ENCODE peak calls at places on chromosomes 12 and 14, in nine cellular contexts. F is substantia nigra; O is A549; Q is RWPE1; J is upper lobe of left lung; G is neuronal stem cell; L is CD8-positive, alpha-beta T cell; X is suprapubic skin; T is CD8-positive, alpha-beta memory T cell. S is an unnamed sample.
A peak's percentile ranks its signal among the peaks of the same experiment; 100 is the strongest.

GRCh38 chr12:120013659-120014380 is 24.8 kb downstream of the BICDL1 start:
- DNase-seq in L (peak; percentile 45), F (no peak), X (no peak), Q (peak; percentile 54), G (no peak), T (peak; percentile 85), O (peak; percentile 29), J (no peak), S (no peak)

GRCh38 chr12:15212877-15213276 is 8.3 kb downstream of the RERG start:
- DNase-seq in J (no peak), O (no peak), T (no peak), X (no peak), L (no peak), F (no peak), G (no peak), Q (no peak), S (no peak)

GRCh38 chr12:14910090-14910915 is 24.6 kb upstream of the MGP start:
- DNase-seq in O (no peak), J (no peak), Q (peak; percentile 22), X (no peak), F (no peak), T (no peak), G (no peak), L (no peak), S (peak; percentile 56)

GRCh38 chr14:65352964-65353530 is 59.5 kb upstream of the FUT8 start:
- DNase-seq in L (no peak), T (no peak), F (no peak), O (peak; percentile 47), G (no peak), Q (peak; percentile 71), X (no peak), J (no peak), S (no peak)

GRCh38 chr12:109604132-109604585 is 30.6 kb downstream of the MVK start:
- DNase-seq in F (no peak), O (no peak), Q (no peak), G (no peak), T (no peak), J (no peak), L (no peak), X (no peak), S (no peak)

GRCh38 chr14:96205994-96206392 is 1.4 kb downstream of the BDKRB2 start:
- DNase-seq in L (no peak), Q (no peak), O (no peak), T (no peak), F (no peak), J (no peak), X (no peak), G (no peak), S (no peak)

GRCh38 chr12:1474567-1475153 is 119.7 kb downstream of the FBXL14 start:
- DNase-seq in G (peak; percentile 48), O (no peak), Q (peak; percentile 19), F (no peak), T (no peak), X (no peak), J (no peak), L (no peak), S (no peak)

GRCh38 chr12:43969882-43970281 is 134.0 kb downstream of the TMEM117 start:
- DNase-seq in Q (peak; percentile 47), J (no peak), F (no peak), L (no peak), T (no peak), X (no peak), G (no peak), O (no peak), S (peak; percentile 61)

GRCh38 chr14:71237556-71237955 is 330.3 kb downstream of the PCNX1 start:
- DNase-seq in F (no peak), L (no peak), X (no peak), G (no peak), Q (no peak), O (no peak), J (no peak), T (no peak), S (no peak)

GRCh38 chr12:67811437-67812361 is 163.2 kb downstream of the DYRK2 start:
- DNase-seq in O (no peak), Q (peak; percentile 49), G (no peak), F (no peak), J (no peak), X (no peak), T (no peak), L (no peak), S (peak; percentile 90)

GRCh38 chr14:106044949-106045596 is 518.7 kb downstream of the TMEM121 start:
- DNase-seq in F (no peak), G (no peak), X (no peak), T (peak; percentile 67), J (peak; percentile 59), Q (no peak), O (peak; percentile 19), L (peak; percentile 82), S (no peak)

GRCh38 chr12:22275847-22276246 is 58.7 kb downstream of the ST8SIA1 start:
- DNase-seq in Q (peak; percentile 85), L (no peak), O (peak; percentile 13), T (no peak), J (peak; percentile 56), G (no peak), F (no peak), X (peak; percentile 94), S (peak; percentile 91)

DNA sequence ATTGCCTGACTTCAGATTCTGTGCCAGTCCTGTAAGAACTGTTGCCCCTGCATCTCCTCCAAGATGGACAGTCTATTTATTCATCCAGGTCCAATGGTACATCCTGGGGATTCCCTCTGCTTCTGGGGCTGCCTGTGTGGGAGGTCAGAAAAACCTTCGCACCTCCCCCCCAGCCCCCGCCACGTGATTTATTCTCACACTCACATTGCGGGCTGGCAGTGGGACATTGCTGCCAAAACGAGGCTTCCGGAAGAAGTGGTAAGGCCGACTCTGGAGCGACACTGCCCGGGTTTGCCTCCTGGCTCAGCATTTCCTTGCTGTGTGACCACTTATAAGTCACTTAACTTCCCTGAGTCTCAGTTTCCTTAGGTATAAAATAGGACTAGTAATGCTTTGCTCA is 5.9 kb upstream of the RTL1 start:
- DNase-seq in L (no peak), J (no peak), T (no peak), O (no peak), F (no peak), Q (no peak), X (no peak), G (no peak), S (no peak)
- H3K27ac ChIP-seq in L (no peak overlapping the region), J (no peak overlapping the region), T (no peak overlapping the region), O (no peak overlapping the region), F (no peak overlapping the region), Q (no peak overlapping the region), X (no peak overlapping the region), G (no peak overlapping the region), S (no peak overlapping the region)

GRCh38 chr12:113202300-113203075 is 17.0 kb downstream of the RITA1 start:
- DNase-seq in T (no peak), J (no peak), L (no peak), G (no peak), O (no peak), F (no peak), X (no peak), Q (no peak), S (no peak)

GRCh38 chr12:113201187-113202177 is 16.0 kb downstream of the RITA1 start:
- DNase-seq in G (no peak), T (no peak), Q (no peak), O (no peak), F (no peak), X (no peak), J (no peak), L (no peak), S (no peak)

GRCh38 chr12:113207621-113208040 is 13.6 kb upstream of the TPCN1 start:
- DNase-seq in J (no peak), X (no peak), G (no peak), L (peak; percentile 28), O (no peak), T (peak; percentile 34), Q (no peak), F (no peak), S (no peak)

GRCh38 chr12:113204806-113205205 is 16.5 kb upstream of the TPCN1 start:
- DNase-seq in G (no peak), O (no peak), L (no peak), X (no peak), J (no peak), Q (no peak), F (no peak), T (no peak), S (no peak)

DNA sequence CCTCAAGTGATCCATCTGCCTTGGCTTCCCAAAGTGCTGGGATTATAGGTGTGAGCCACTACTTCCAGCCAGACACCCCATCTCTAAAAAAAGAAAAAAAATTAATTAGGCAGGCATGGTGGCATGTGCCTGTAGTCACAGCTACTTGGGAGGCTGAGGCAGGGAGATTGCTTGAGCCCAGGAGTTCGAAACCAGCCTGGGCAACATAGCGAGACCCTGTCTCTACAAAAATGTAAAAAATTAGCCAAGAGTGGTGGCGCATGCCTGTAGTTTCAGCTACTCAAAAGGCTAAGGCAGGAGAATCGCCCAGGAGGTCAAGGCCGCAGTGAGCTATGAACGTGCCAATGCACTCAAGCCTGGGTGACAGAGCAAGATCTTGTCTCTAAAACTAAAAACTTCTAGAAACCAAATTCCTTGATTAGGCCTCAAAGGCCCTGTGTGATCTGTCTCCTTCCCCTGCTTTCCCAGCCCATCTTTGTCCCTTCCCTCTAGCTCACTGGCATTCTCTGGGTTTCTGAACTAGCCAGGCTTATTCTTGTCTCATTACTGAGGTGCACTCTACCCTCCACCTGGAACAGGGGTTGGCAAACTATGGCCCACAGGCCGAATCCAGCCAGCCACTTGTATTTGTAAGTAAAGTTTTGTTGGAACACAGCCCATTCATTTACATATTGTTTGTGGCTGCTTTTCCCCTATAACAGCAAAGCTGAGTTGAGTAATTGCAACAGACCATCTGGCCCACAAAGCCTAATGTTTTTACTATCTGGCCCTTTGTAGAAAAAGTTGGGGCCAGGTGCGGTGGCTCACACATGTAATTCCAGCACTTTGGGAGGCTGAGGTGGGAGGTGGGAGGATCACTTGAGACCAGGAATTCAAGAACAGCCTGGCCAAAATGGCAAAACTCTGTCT is 17.2 kb upstream of the TPCN1 start:
- DNase-seq in O (no peak), Q (no peak), L (no peak), J (no peak), G (no peak), F (no peak), T (no peak), X (no peak), S (no peak)
- H3K27ac ChIP-seq in O (no peak overlapping the region), Q (peak overlapping the region; percentile 22), L (no peak overlapping the region), J (peak overlapping the region; percentile 30), G (no peak overlapping the region), F (no peak overlapping the region), T (peak overlapping the region; percentile 18), X (no peak overlapping the region), S (no peak overlapping the region)

GRCh38 chr14:101219896-101220703 is 316.6 kb upstream of the RTL1 start:
- DNase-seq in G (no peak), Q (no peak), X (peak; percentile 56), T (no peak), O (no peak), L (no peak), J (no peak), F (no peak), S (no peak)
- H3K27ac ChIP-seq in G (no peak overlapping the region), Q (no peak overlapping the region), X (no peak overlapping the region), T (no peak overlapping the region), O (no peak overlapping the region), L (no peak overlapping the region), J (no peak overlapping the region), F (no peak overlapping the region), S (no peak overlapping the region)

GRCh38 chr14:49424436-49425331 is 161.5 kb downstream of the RPS29 start:
- DNase-seq in G (no peak), X (no peak), F (no peak), O (no peak), T (no peak), Q (peak; percentile 11), L (no peak), J (no peak), S (no peak)

GRCh38 chr14:49428076-49428475 is 158.1 kb downstream of the RPS29 start:
- DNase-seq in Q (no peak), G (no peak), L (no peak), X (no peak), O (no peak), T (no peak), J (no peak), F (no peak), S (no peak)

GRCh38 chr14:49427117-49427516 is 159.1 kb downstream of the RPS29 start:
- DNase-seq in O (no peak), T (no peak), X (no peak), G (no peak), L (no peak), J (no peak), F (no peak), Q (no peak), S (no peak)
- H3K27ac ChIP-seq in O (no peak overlapping the region), T (no peak overlapping the region), X (no peak overlapping the region), G (no peak overlapping the region), L (no peak overlapping the region), J (no peak overlapping the region), F (no peak overlapping the region), Q (no peak overlapping the region), S (no peak overlapping the region)